ENCODE peak calls at places on chromosomes 11 and 22, in four cellular contexts. Y, F, V and K are unnamed samples.

GRCh38 chr11:3949132-3949531 is 93.7 kb downstream of the STIM1 start:
- DNase-seq in V (peak), Y (no peak), F (no peak), K (no peak)

GRCh38 chr22:21915624-21916308 is 36.9 kb downstream of the PPM1F start:
- DNase-seq in F (no peak), V (no peak), Y (no peak), K (no peak)

GRCh38 chr11:57306156-57306876 is 18.4 kb downstream of the TNKS1BP1 start:
- DNase-seq in F (no peak), V (no peak), Y (no peak), K (no peak)

GRCh38 chr22:38108561-38109319 is 1.7 kb downstream of the BAIAP2L2 start:
- DNase-seq in F (no peak), V (no peak), Y (no peak), K (no peak)

GRCh38 chr11:104625246-104625645 is 273.0 kb downstream of the CASP12 start:
- DNase-seq in Y (no peak), F (no peak), V (peak), K (no peak)

GRCh38 chr11:119433369-119433749 is 10.4 kb upstream of the THY1 start:
- DNase-seq in F (no peak), V (peak), Y (no peak), K (no peak)

GRCh38 chr22:20881231-20881630 is 22.4 kb downstream of the SNAP29 start:
- DNase-seq in V (no peak), F (no peak), Y (no peak), K (no peak)

GRCh38 chr11:12175694-12176241 is 65.4 kb downstream of the MICAL2 start:
- DNase-seq in V (peak), F (no peak), Y (no peak), K (no peak)

GRCh38 chr22:26711205-26711958 is 54.0 kb downstream of the MIAT start:
- DNase-seq in V (no peak), Y (no peak), F (no peak), K (no peak)

GRCh38 chr11:103202048-103202651 is 92.9 kb downstream of the DYNC2H1 start:
- DNase-seq in F (no peak), Y (no peak), V (peak), K (no peak)